ENCODE peak calls at places on chromosomes 7 and 10, in four cellular contexts. H, I, Z and B are unnamed samples.

GRCh38 chr7:100793806-100794660 is 33.3 kb downstream of the EPHB4 start:
- DNase-seq in Z (peak), H (no peak), I (no peak), B (no peak)

GRCh38 chr7:50590535-50590934 is 25.3 kb upstream of the DDC start:
- DNase-seq in H (no peak), Z (no peak), I (no peak), B (no peak)

GRCh38 chr10:68301790-68302502 is 29.9 kb upstream of the HNRNPH3 start:
- DNase-seq in Z (peak), I (no peak), H (peak), B (peak)

GRCh38 chr10:121405096-121405495 is 193.1 kb downstream of the FGFR2 start:
- DNase-seq in Z (no peak), H (no peak), I (no peak), B (no peak)

GRCh38 chr7:105399043-105399725 is 10.5 kb upstream of the SRPK2 start:
- DNase-seq in Z (peak), H (no peak), I (no peak), B (no peak)

GRCh38 chr7:92720604-92721350 is 115.6 kb downstream of the CDK6 start:
- DNase-seq in H (no peak), Z (no peak), I (no peak), B (no peak)

GRCh38 chr10:128095753-128096469 is 30.3 kb downstream of the MKI67 start:
- DNase-seq in I (no peak), H (no peak), Z (no peak), B (no peak)

GRCh38 chr10:113103131-113103830 is 153.2 kb downstream of the TCF7L2 start:
- DNase-seq in H (no peak), Z (no peak), I (no peak), B (no peak)